ENCODE peak calls at places on chromosome 7, in seven cellular contexts. X is endothelial cell, Y is MM.1S, W is right lobe of liver, Z is B cell, H is Calu3, L is fibroblast of mammary gland. I is an unnamed sample.

GRCh38 chr7:79317728-79318127 is 135.7 kb downstream of the MAGI2 start:
- DNase-seq in H (no peak), X (no peak), L (peak; percentile 94), Y (no peak), W (no peak), Z (no peak), I (no peak)

GRCh38 chr7:81676813-81677212 is 93.0 kb downstream of the HGF start:
- DNase-seq in W (no peak), Z (no peak), Y (peak; percentile 50), H (no peak), X (no peak), L (peak; percentile 84), I (no peak)

GRCh38 chr7:94509879-94510581 is 421 bp downstream of the CASD1 start:
- DNase-seq in Y (peak; percentile 60), W (peak; percentile 75), X (peak; percentile 72), L (peak; percentile 53), Z (peak; percentile 82), H (peak; percentile 66), I (peak; percentile 76)

GRCh38 chr7:42338231-42339222 is 101.5 kb upstream of the GLI3 start:
- DNase-seq in Y (peak; percentile 68), L (peak; percentile 49), H (no peak), W (no peak), Z (no peak), X (no peak), I (no peak)

GRCh38 chr7:93359520-93360198 is 127.5 kb downstream of the VPS50 start:
- DNase-seq in L (no peak), Z (no peak), H (no peak), Y (no peak), X (no peak), W (no peak), I (no peak)

GRCh38 chr7:100115026-100115425 is 4.1 kb downstream of the TAF6 start:
- DNase-seq in X (no peak), Z (no peak), W (no peak), Y (no peak), H (no peak), L (no peak), I (no peak)

GRCh38 chr7:130486114-130486962 is 5.5 kb upstream of the MEST start:
- DNase-seq in W (peak; percentile 90), X (peak; percentile 83), L (no peak), Y (peak; percentile 89), H (peak; percentile 87), Z (peak; percentile 73), I (peak; percentile 70)

GRCh38 chr7:95811846-95812445 is 39.6 kb downstream of the DYNC1I1 start:
- DNase-seq in W (no peak), H (no peak), Z (no peak), L (peak; percentile 47), X (no peak), Y (no peak), I (no peak)

GRCh38 chr7:127594490-127594889 is 954 bp downstream of the FSCN3 start:
- DNase-seq in W (peak; percentile 84), H (no peak), Y (no peak), X (no peak), Z (no peak), L (no peak), I (no peak)

GRCh38 chr7:91323759-91324158 is 59.5 kb downstream of the FZD1 start:
- DNase-seq in Z (no peak), W (no peak), L (no peak), H (no peak), X (no peak), Y (no peak), I (no peak)

GRCh38 chr7:108598153-108598552 is 28.5 kb downstream of the DNAJB9 start:
- DNase-seq in Z (no peak), W (no peak), Y (no peak), X (no peak), L (no peak), H (no peak), I (no peak)

GRCh38 chr7:55060690-55061414 is 42.0 kb downstream of the EGFR start:
- DNase-seq in W (no peak), X (no peak), L (peak; percentile 94), Z (no peak), Y (no peak), H (no peak), I (no peak)

GRCh38 chr7:5414876-5415275 is 8.8 kb downstream of the TNRC18 start:
- DNase-seq in Y (no peak), Z (no peak), W (no peak), L (no peak), X (no peak), H (no peak), I (no peak)

GRCh38 chr7:105788816-105789349 is 87.5 kb downstream of the ATXN7L1 start:
- DNase-seq in Y (no peak), X (no peak), L (no peak), H (no peak), W (no peak), Z (no peak), I (no peak)

GRCh38 chr7:117901089-117901797 is 28.0 kb upstream of the CTTNBP2 start:
- DNase-seq in H (peak; percentile 8), Y (no peak), X (no peak), Z (no peak), W (no peak), L (no peak), I (no peak)

GRCh38 chr7:151286148-151286547 is 37.7 kb upstream of the SMARCD3 start:
- DNase-seq in W (no peak), Z (no peak), Y (no peak), X (no peak), H (no peak), L (no peak), I (peak; percentile 64)

GRCh38 chr7:100166317-100166940 is 2.0 kb downstream of the GAL3ST4 start:
- DNase-seq in Y (no peak), L (no peak), Z (no peak), X (no peak), W (no peak), H (no peak), I (peak; percentile 76)

GRCh38 chr7:148979827-148980226 is 48.5 kb downstream of the PDIA4 start:
- DNase-seq in L (no peak), Z (no peak), W (no peak), Y (no peak), H (no peak), X (no peak), I (peak; percentile 61)

GRCh38 chr7:94559972-94560371 is 50.4 kb downstream of the CASD1 start:
- DNase-seq in Y (no peak), X (no peak), Z (no peak), W (no peak), L (no peak), H (no peak), I (no peak)

GRCh38 chr7:5699951-5700384 is 81.5 kb downstream of the RNF216 start:
- DNase-seq in Z (peak; percentile 79), H (no peak), X (no peak), W (no peak), L (no peak), Y (peak; percentile 91), I (peak; percentile 93)

GRCh38 chr7:82443801-82444219 is 233 bp upstream of the CACNA2D1 start:
- DNase-seq in X (peak; percentile 74), L (peak; percentile 88), Z (no peak), H (peak; percentile 44), Y (peak; percentile 50), W (peak; percentile 52), I (no peak)

GRCh38 chr7:135666836-135667235 is 4.5 kb downstream of the STMP1 start:
- DNase-seq in X (no peak), Y (no peak), W (no peak), L (no peak), Z (no peak), H (no peak), I (no peak)

DNA sequence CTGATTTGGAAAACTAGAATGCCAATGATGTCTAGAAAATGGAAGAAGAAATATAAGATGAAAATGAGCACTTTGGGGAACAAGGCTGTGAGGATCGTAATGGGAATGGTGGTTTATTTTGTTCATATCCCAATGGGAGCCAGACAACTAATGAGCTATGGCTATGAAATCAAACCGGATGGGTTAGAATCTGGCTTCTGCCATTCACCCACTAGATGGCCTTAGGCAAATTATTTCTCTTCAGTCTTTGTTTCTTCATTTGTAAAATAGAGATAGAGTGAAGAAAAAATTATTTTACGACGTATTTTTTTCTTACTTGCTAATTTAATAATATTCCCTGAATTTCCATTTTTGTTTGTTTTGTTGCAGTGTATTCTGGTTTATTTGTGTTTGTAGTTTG is 572.1 kb upstream of the IGFBP3 start:
- DNase-seq in L (no peak), W (no peak), Y (no peak), H (no peak), Z (no peak), X (no peak), I (no peak)
- TF ChIP-seq CTCF in L (no peak), W (peak; percentile 23), Y (no peak), H (peak; percentile 21), Z (no peak), X (no peak), I (no peak)

DNA sequence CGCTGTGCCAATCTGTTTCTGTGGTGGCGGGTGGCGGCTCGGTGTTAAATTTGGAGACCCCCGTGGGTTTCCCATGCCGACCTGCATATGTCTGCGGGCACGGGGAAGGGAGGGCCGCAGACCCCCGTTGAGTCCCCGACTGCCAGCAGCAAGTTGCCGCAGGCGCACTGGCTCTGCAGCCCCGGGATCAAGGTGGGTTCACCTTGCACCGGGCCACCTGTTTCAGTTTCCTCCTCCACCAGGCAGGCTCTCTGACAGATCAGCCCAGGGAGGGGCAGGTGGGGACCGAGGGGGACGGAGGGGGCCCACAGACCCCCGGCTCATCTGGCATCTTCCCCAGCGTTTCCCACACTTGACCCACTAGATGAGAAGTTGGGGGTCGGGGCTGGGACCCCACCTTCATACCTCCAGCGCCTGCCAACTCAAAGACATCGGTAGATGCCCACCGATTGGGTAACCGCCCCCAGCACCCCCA is 95.9 kb downstream of the CUX1 start:
- DNase-seq in L (no peak), X (no peak), H (no peak), W (no peak), Y (no peak), Z (no peak), I (no peak)
- TF ChIP-seq CTCF in L (no peak), X (no peak), H (no peak), W (no peak), Y (no peak), Z (no peak), I (no peak)

GRCh38 chr7:49333180-49333881 is 409.0 kb downstream of the CDC14C start:
- DNase-seq in W (no peak), Z (no peak), X (no peak), Y (peak; percentile 94), H (no peak), L (no peak), I (no peak)
- TF ChIP-seq CTCF in W (no peak), Z (no peak), X (no peak), Y (no peak), H (no peak), L (no peak), I (no peak)

GRCh38 chr7:1547777-1548437 is 8.1 kb downstream of the TMEM184A start:
- DNase-seq in H (no peak), L (no peak), X (no peak), W (no peak), Y (no peak), Z (peak; percentile 14), I (no peak)

GRCh38 chr7:1549357-1550004 is 6.5 kb downstream of the TMEM184A start:
- DNase-seq in X (no peak), W (no peak), Z (peak; percentile 17), L (no peak), Y (no peak), H (no peak), I (no peak)

GRCh38 chr7:1546909-1547776 is 8.9 kb downstream of the TMEM184A start:
- DNase-seq in Y (no peak), X (no peak), W (no peak), H (no peak), Z (peak; percentile 18), L (no peak), I (no peak)

GRCh38 chr7:1548944-1549343 is 7.1 kb downstream of the TMEM184A start:
- DNase-seq in L (no peak), Z (no peak), H (no peak), Y (no peak), X (no peak), W (no peak), I (no peak)

GRCh38 chr7:1548438-1548831 is 7.6 kb downstream of the TMEM184A start:
- DNase-seq in W (no peak), Y (peak; percentile 37), X (no peak), Z (peak; percentile 20), L (no peak), H (no peak), I (peak; percentile 19)
- TF ChIP-seq CTCF in W (no peak), Y (peak; percentile 27), X (no peak), Z (no peak), L (no peak), H (peak; percentile 37), I (no peak)

I was measured in activated CD8-positive, alpha-beta T cell treated with anti-CD3 and anti-CD28 coated beads for 36 hours.